ENCODE peak calls at places on chromosomes 1 and 21, in six cellular contexts. E is breast epithelium, F is SK-N-SH, D is fibroblast of lung, Q is prostate gland, G is sigmoid colon. U is an unnamed sample.

GRCh38 chr1:209692296-209692695 is 12.3 kb upstream of the HSD11B1 start:
- DNase-seq in E (no peak), F (no peak), D (no peak), Q (no peak), G (no peak), U (no peak)

GRCh38 chr1:211756471-211757020 is 74.0 kb downstream of the LPGAT1 start:
- DNase-seq in E (no peak), F (no peak), D (no peak), Q (no peak), G (no peak), U (no peak)

GRCh38 chr1:1419812-1420653 is 1.0 kb downstream of the ANKRD65 start:
- DNase-seq in E (no peak), F (peak; percentile 84), D (no peak), Q (no peak), G (no peak), U (no peak)

GRCh38 chr1:41365772-41366427 is 4.7 kb downstream of the FOXO6 start:
- DNase-seq in E (peak; percentile 62), F (no peak), D (no peak), Q (peak; percentile 64), G (no peak), U (no peak)

GRCh38 chr1:246778663-246779062 is 54.5 kb downstream of the SCCPDH start:
- DNase-seq in E (no peak), F (no peak), D (no peak), Q (no peak), G (no peak), U (no peak)

GRCh38 chr21:46038871-46039397 is 57.4 kb downstream of the COL6A1 start:
- DNase-seq in E (peak; percentile 61), F (no peak), D (peak; percentile 46), Q (no peak), G (peak; percentile 76), U (peak; percentile 96)

GRCh38 chr1:191368891-191369654 is 789.2 kb upstream of the RGS18 start:
- DNase-seq in E (no peak), F (no peak), D (no peak), Q (no peak), G (no peak), U (no peak)

GRCh38 chr1:226438007-226438406 is 30.1 kb upstream of the PARP1 start:
- DNase-seq in E (no peak), F (no peak), D (peak; percentile 11), Q (no peak), G (no peak), U (peak; percentile 25)

GRCh38 chr1:41507152-41507720 is 22.8 kb upstream of the EDN2 start:
- DNase-seq in E (no peak), F (no peak), D (no peak), Q (no peak), G (no peak), U (no peak)

GRCh38 chr21:35099310-35099709 is 50.2 kb upstream of the RUNX1 start:
- DNase-seq in E (no peak), F (no peak), D (peak; percentile 59), Q (no peak), G (no peak), U (no peak)

GRCh38 chr1:28028873-28029654 is 59.3 kb downstream of the EYA3 start:
- DNase-seq in E (no peak), F (no peak), D (no peak), Q (no peak), G (no peak), U (peak; percentile 66)

GRCh38 chr1:19310720-19311502 is 1.0 kb downstream of the AKR7A2 start:
- DNase-seq in E (no peak), F (peak; percentile 54), D (no peak), Q (no peak), G (peak; percentile 40), U (no peak)

GRCh38 chr1:101190441-101190840 is 46.4 kb upstream of the S1PR1 start:
- DNase-seq in E (no peak), F (no peak), D (no peak), Q (no peak), G (no peak), U (peak; percentile 34)

GRCh38 chr1:91004145-91004544 is 17.7 kb downstream of the ZNF644 start:
- DNase-seq in E (no peak), F (no peak), D (no peak), Q (no peak), G (no peak), U (no peak)
- TF ChIP-seq CTCF in E (no peak), F (no peak), D (no peak), Q (no peak), G (no peak), U (no peak)

GRCh38 chr1:53999920-54000319 is 18.1 kb downstream of the LDLRAD1 start:
- DNase-seq in E (no peak), F (no peak), D (no peak), Q (no peak), G (no peak), U (no peak)
- TF ChIP-seq CTCF in E (no peak), F (no peak), D (no peak), Q (no peak), G (no peak), U (no peak)

GRCh38 chr1:197208945-197209344 is 59.1 kb upstream of the CRB1 start:
- DNase-seq in E (no peak), F (no peak), D (no peak), Q (no peak), G (no peak), U (no peak)

GRCh38 chr1:197210426-197210825 is 57.6 kb upstream of the CRB1 start:
- DNase-seq in E (no peak), F (no peak), D (no peak), Q (no peak), G (no peak), U (no peak)

GRCh38 chr1:197218857-197219256 is 49.2 kb upstream of the CRB1 start:
- DNase-seq in E (no peak), F (no peak), D (no peak), Q (no peak), G (no peak), U (no peak)

GRCh38 chr1:197213193-197213592 is 54.9 kb upstream of the CRB1 start:
- DNase-seq in E (no peak), F (no peak), D (no peak), Q (no peak), G (no peak), U (no peak)
- TF ChIP-seq CTCF in E (no peak), F (no peak), D (no peak), Q (no peak), G (no peak), U (no peak)

GRCh38 chr1:11980676-11980972 is 380 bp downstream of the MFN2 start:
- DNase-seq in E (no peak), F (no peak), D (no peak), Q (no peak), G (no peak), U (no peak)
- TF ChIP-seq CTCF in E (no peak), F (no peak), D (no peak), Q (no peak), G (no peak), U (no peak)

GRCh38 chr1:118297521-118297920 is 112.5 kb upstream of the SPAG17 start:
- DNase-seq in E (no peak), F (no peak), D (no peak), Q (no peak), G (no peak), U (no peak)
- TF ChIP-seq CTCF in E (no peak), F (no peak), D (no peak), Q (no peak), G (no peak), U (no peak)

GRCh38 chr1:17420361-17420760 is 19.1 kb downstream of the RCC2 start:
- DNase-seq in E (no peak), F (no peak), D (no peak), Q (no peak), G (no peak), U (no peak)

GRCh38 chr1:17425806-17426205 is 13.7 kb downstream of the RCC2 start:
- DNase-seq in E (no peak), F (no peak), D (no peak), Q (no peak), G (no peak), U (no peak)

GRCh38 chr1:17423781-17424245 is 15.7 kb downstream of the RCC2 start:
- DNase-seq in E (no peak), F (no peak), D (peak; percentile 84), Q (no peak), G (peak; percentile 89), U (peak; percentile 81)

GRCh38 chr1:17419626-17420328 is 19.7 kb downstream of the RCC2 start:
- DNase-seq in E (no peak), F (peak; percentile 93), D (peak; percentile 54), Q (peak; percentile 46), G (peak; percentile 83), U (peak; percentile 55)

GRCh38 chr1:17422461-17422860 is 17.0 kb downstream of the RCC2 start:
- DNase-seq in E (no peak), F (no peak), D (no peak), Q (no peak), G (no peak), U (no peak)
- TF ChIP-seq CTCF in E (no peak), F (no peak), D (no peak), Q (no peak), G (no peak), U (no peak)

GRCh38 chr1:11266268-11267074 is 4.1 kb upstream of the MTOR start:
- DNase-seq in E (no peak), F (no peak), D (no peak), Q (no peak), G (no peak), U (no peak)

GRCh38 chr1:11262171-11263049 is at the start of gene MTOR:
- DNase-seq in E (peak; percentile 99), F (peak; percentile 98), D (peak; percentile 100), Q (peak; percentile 100), G (peak; percentile 100), U (peak; percentile 100)
- TF ChIP-seq CTCF in E (peak; percentile 9), F (peak; percentile 42), D (no peak), Q (no peak), G (no peak), U (peak; percentile 21)

GRCh38 chr21:18725653-18726052 is 322.1 kb upstream of the TMPRSS15 start:
- DNase-seq in E (no peak), F (no peak), D (no peak), Q (no peak), G (no peak), U (no peak)
- TF ChIP-seq CTCF in E (no peak), F (no peak), D (no peak), Q (no peak), G (no peak), U (no peak)

GRCh38 chr1:29920784-29921183 is 684.5 kb downstream of the PTPRU start:
- DNase-seq in E (no peak), F (no peak), D (no peak), Q (no peak), G (no peak), U (no peak)
- TF ChIP-seq CTCF in E (no peak), F (no peak), D (no peak), Q (no peak), G (no peak), U (no peak)